ENCODE peak calls at places on chromosomes 4 and X, in six cellular contexts. One of them, this sample, is unnamed.

GRCh38 chr4:8133897-8134542 is 24.6 kb downstream of the ABLIM2 start:
- DNase-seq in HCT116: no peak
- DNase-seq in neural progenitor cell: no peak
- DNase-seq in GM23338: peak
- DNase-seq in hepatocyte: no peak
- DNase-seq in MM.1S: no peak
- DNase-seq in this sample: no peak

GRCh38 chr4:105895324-105895608 is at the start of gene NPNT:
- DNase-seq in neural progenitor cell: peak
- DNase-seq in MM.1S: peak
- DNase-seq in GM23338: peak
- DNase-seq in hepatocyte: peak
- DNase-seq in HCT116: no peak
- DNase-seq in this sample: no peak

GRCh38 chrX:21723097-21723496 is 34.8 kb downstream of the SMPX start:
- DNase-seq in hepatocyte: peak
- DNase-seq in MM.1S: peak
- DNase-seq in HCT116: no peak
- DNase-seq in GM23338: peak
- DNase-seq in neural progenitor cell: peak
- DNase-seq in this sample: peak

GRCh38 chrX:1027133-1027532 is 185.3 kb downstream of the CRLF2 start:
- DNase-seq in MM.1S: peak
- DNase-seq in GM23338: no peak
- DNase-seq in HCT116: no peak
- DNase-seq in hepatocyte: no peak
- DNase-seq in neural progenitor cell: no peak
- DNase-seq in this sample: no peak

GRCh38 chr4:77872723-77873435 is 10.2 kb downstream of the MRPL1 start:
- DNase-seq in hepatocyte: no peak
- DNase-seq in MM.1S: no peak
- DNase-seq in GM23338: no peak
- DNase-seq in HCT116: no peak
- DNase-seq in neural progenitor cell: no peak
- DNase-seq in this sample: no peak

GRCh38 chr4:88172987-88173386 is 14.5 kb upstream of the ABCG2 start:
- DNase-seq in neural progenitor cell: no peak
- DNase-seq in MM.1S: no peak
- DNase-seq in HCT116: no peak
- DNase-seq in hepatocyte: no peak
- DNase-seq in GM23338: no peak
- DNase-seq in this sample: no peak

GRCh38 chr4:109169160-109169559 is 133.3 kb downstream of the COL25A1 start:
- DNase-seq in neural progenitor cell: no peak
- DNase-seq in hepatocyte: no peak
- DNase-seq in HCT116: no peak
- DNase-seq in GM23338: no peak
- DNase-seq in MM.1S: no peak
- DNase-seq in this sample: peak

GRCh38 chr4:183241322-183241640 is 78.8 kb downstream of the CLDN22 start:
- DNase-seq in GM23338: no peak
- DNase-seq in neural progenitor cell: no peak
- DNase-seq in hepatocyte: peak
- DNase-seq in HCT116: peak
- DNase-seq in MM.1S: no peak
- DNase-seq in this sample: peak

GRCh38 chrX:72020788-72021187 is 110.1 kb downstream of the NHSL2 start:
- DNase-seq in GM23338: no peak
- DNase-seq in neural progenitor cell: no peak
- DNase-seq in MM.1S: peak
- DNase-seq in hepatocyte: no peak
- DNase-seq in HCT116: no peak
- DNase-seq in this sample: no peak

GRCh38 chr4:148834804-148835598 is 392.8 kb upstream of the NR3C2 start:
- DNase-seq in GM23338: peak
- DNase-seq in neural progenitor cell: no peak
- DNase-seq in hepatocyte: peak
- DNase-seq in HCT116: no peak
- DNase-seq in MM.1S: peak
- DNase-seq in this sample: peak

GRCh38 chrX:10121787-10122186 is 35.0 kb upstream of the CLCN4 start:
- DNase-seq in MM.1S: peak
- DNase-seq in neural progenitor cell: no peak
- DNase-seq in HCT116: no peak
- DNase-seq in hepatocyte: no peak
- DNase-seq in GM23338: no peak
- DNase-seq in this sample: no peak

GRCh38 chr4:42617030-42617429 is 39.9 kb downstream of the ATP8A1 start:
- DNase-seq in hepatocyte: no peak
- DNase-seq in GM23338: no peak
- DNase-seq in HCT116: no peak
- DNase-seq in neural progenitor cell: no peak
- DNase-seq in MM.1S: no peak
- DNase-seq in this sample: no peak
- H2AFZ ChIP-seq in hepatocyte: no peak
- H2AFZ ChIP-seq in GM23338: no peak
- H2AFZ ChIP-seq in HCT116: no peak
- H2AFZ ChIP-seq in neural progenitor cell: no peak
- H2AFZ ChIP-seq in MM.1S: no peak
- H2AFZ ChIP-seq in this sample: no peak

GRCh38 chr4:1234296-1234695 is 14.6 kb downstream of the CTBP1 start:
- DNase-seq in hepatocyte: peak
- DNase-seq in HCT116: no peak
- DNase-seq in GM23338: peak
- DNase-seq in MM.1S: no peak
- DNase-seq in neural progenitor cell: no peak
- DNase-seq in this sample: peak
- TF ChIP-seq EZH2phosphoT487 in hepatocyte: no peak
- TF ChIP-seq EZH2phosphoT487 in HCT116: no peak
- TF ChIP-seq EZH2phosphoT487 in GM23338: no peak
- TF ChIP-seq EZH2phosphoT487 in MM.1S: no peak
- TF ChIP-seq EZH2phosphoT487 in neural progenitor cell: no peak
- TF ChIP-seq EZH2phosphoT487 in this sample: no peak

GRCh38 chrX:54994668-54995452 is 872 bp upstream of the PFKFB1 start:
- DNase-seq in hepatocyte: peak
- DNase-seq in neural progenitor cell: no peak
- DNase-seq in GM23338: no peak
- DNase-seq in MM.1S: no peak
- DNase-seq in HCT116: no peak
- DNase-seq in this sample: no peak

GRCh38 chrX:54999717-55000598 is at the start of gene APEX2:
- DNase-seq in MM.1S: peak
- DNase-seq in HCT116: peak
- DNase-seq in neural progenitor cell: peak
- DNase-seq in hepatocyte: peak
- DNase-seq in GM23338: peak
- DNase-seq in this sample: peak

GRCh38 chrX:54992911-54993622 is 921 bp downstream of the PFKFB1 start:
- DNase-seq in MM.1S: no peak
- DNase-seq in HCT116: no peak
- DNase-seq in neural progenitor cell: no peak
- DNase-seq in hepatocyte: no peak
- DNase-seq in GM23338: no peak
- DNase-seq in this sample: no peak

GRCh38 chrX:54995621-54996020 is 1.6 kb upstream of the PFKFB1 start:
- DNase-seq in hepatocyte: no peak
- DNase-seq in MM.1S: no peak
- DNase-seq in neural progenitor cell: no peak
- DNase-seq in HCT116: no peak
- DNase-seq in GM23338: no peak
- DNase-seq in this sample: no peak

GRCh38 chrX:54994099-54994498 is at the start of gene PFKFB1:
- DNase-seq in hepatocyte: no peak
- DNase-seq in HCT116: no peak
- DNase-seq in MM.1S: no peak
- DNase-seq in GM23338: no peak
- DNase-seq in neural progenitor cell: no peak
- DNase-seq in this sample: no peak
- H2AFZ ChIP-seq in hepatocyte: no peak
- H2AFZ ChIP-seq in HCT116: no peak
- H2AFZ ChIP-seq in MM.1S: no peak
- H2AFZ ChIP-seq in GM23338: no peak
- H2AFZ ChIP-seq in neural progenitor cell: no peak
- H2AFZ ChIP-seq in this sample: no peak

GRCh38 chr4:6270691-6271121 is 1.1 kb downstream of the WFS1 start:
- DNase-seq in MM.1S: no peak
- DNase-seq in GM23338: no peak
- DNase-seq in neural progenitor cell: no peak
- DNase-seq in hepatocyte: no peak
- DNase-seq in HCT116: no peak
- DNase-seq in this sample: peak
- TF ChIP-seq EZH2phosphoT487 in MM.1S: no peak
- TF ChIP-seq EZH2phosphoT487 in GM23338: no peak
- TF ChIP-seq EZH2phosphoT487 in neural progenitor cell: no peak
- TF ChIP-seq EZH2phosphoT487 in hepatocyte: no peak
- TF ChIP-seq EZH2phosphoT487 in HCT116: no peak
- TF ChIP-seq EZH2phosphoT487 in this sample: no peak

GRCh38 chr4:155734951-155735350 is 23.9 kb upstream of the GUCY1B1 start:
- DNase-seq in neural progenitor cell: no peak
- DNase-seq in HCT116: no peak
- DNase-seq in GM23338: no peak
- DNase-seq in MM.1S: no peak
- DNase-seq in hepatocyte: no peak
- DNase-seq in this sample: no peak

GRCh38 chr4:155734065-155734464 is 24.8 kb upstream of the GUCY1B1 start:
- DNase-seq in hepatocyte: peak
- DNase-seq in neural progenitor cell: no peak
- DNase-seq in MM.1S: no peak
- DNase-seq in HCT116: no peak
- DNase-seq in GM23338: no peak
- DNase-seq in this sample: peak

GRCh38 chr4:155738548-155738947 is 20.3 kb upstream of the GUCY1B1 start:
- DNase-seq in hepatocyte: no peak
- DNase-seq in neural progenitor cell: no peak
- DNase-seq in HCT116: no peak
- DNase-seq in MM.1S: no peak
- DNase-seq in GM23338: no peak
- DNase-seq in this sample: peak

DNA sequence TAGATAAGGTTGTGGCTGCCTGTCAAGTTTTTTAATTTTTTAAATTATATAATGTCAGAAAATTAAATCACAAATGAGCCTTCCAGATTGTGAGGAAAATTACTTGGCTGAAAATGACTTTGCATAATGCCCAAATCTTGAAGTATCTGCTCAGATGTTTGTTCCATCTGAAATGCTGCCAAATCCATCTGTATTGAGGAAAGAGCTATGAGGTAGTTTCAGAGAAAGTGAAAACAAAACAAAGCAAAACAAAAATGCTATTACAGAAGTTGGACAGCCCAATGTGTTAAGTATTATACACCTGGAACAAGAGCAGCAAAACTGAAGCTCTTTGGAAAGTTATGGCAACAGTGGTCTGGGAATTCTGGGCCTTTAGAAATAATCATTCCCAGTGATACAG is 23.3 kb upstream of the GUCY1B1 start:
- DNase-seq in HCT116: no peak
- DNase-seq in GM23338: no peak
- DNase-seq in neural progenitor cell: no peak
- DNase-seq in hepatocyte: no peak
- DNase-seq in MM.1S: no peak
- DNase-seq in this sample: no peak
- H2AFZ ChIP-seq in HCT116: no peak
- H2AFZ ChIP-seq in GM23338: no peak
- H2AFZ ChIP-seq in neural progenitor cell: no peak
- H2AFZ ChIP-seq in hepatocyte: no peak
- H2AFZ ChIP-seq in MM.1S: no peak
- H2AFZ ChIP-seq in this sample: no peak

GRCh38 chr4:15293678-15294077 is 134.2 kb upstream of the C1QTNF7 start:
- DNase-seq in neural progenitor cell: no peak
- DNase-seq in GM23338: no peak
- DNase-seq in MM.1S: peak
- DNase-seq in HCT116: no peak
- DNase-seq in hepatocyte: no peak
- DNase-seq in this sample: no peak

GRCh38 chr4:15294832-15295231 is 133.0 kb upstream of the C1QTNF7 start:
- DNase-seq in MM.1S: no peak
- DNase-seq in GM23338: no peak
- DNase-seq in HCT116: no peak
- DNase-seq in hepatocyte: no peak
- DNase-seq in neural progenitor cell: no peak
- DNase-seq in this sample: no peak

GRCh38 chr4:15297344-15297743 is 130.5 kb upstream of the C1QTNF7 start:
- DNase-seq in GM23338: no peak
- DNase-seq in neural progenitor cell: no peak
- DNase-seq in HCT116: no peak
- DNase-seq in hepatocyte: no peak
- DNase-seq in MM.1S: no peak
- DNase-seq in this sample: no peak

GRCh38 chr4:15294202-15294601 is 133.6 kb upstream of the C1QTNF7 start:
- DNase-seq in MM.1S: no peak
- DNase-seq in neural progenitor cell: no peak
- DNase-seq in HCT116: no peak
- DNase-seq in GM23338: no peak
- DNase-seq in hepatocyte: no peak
- DNase-seq in this sample: no peak

DNA sequence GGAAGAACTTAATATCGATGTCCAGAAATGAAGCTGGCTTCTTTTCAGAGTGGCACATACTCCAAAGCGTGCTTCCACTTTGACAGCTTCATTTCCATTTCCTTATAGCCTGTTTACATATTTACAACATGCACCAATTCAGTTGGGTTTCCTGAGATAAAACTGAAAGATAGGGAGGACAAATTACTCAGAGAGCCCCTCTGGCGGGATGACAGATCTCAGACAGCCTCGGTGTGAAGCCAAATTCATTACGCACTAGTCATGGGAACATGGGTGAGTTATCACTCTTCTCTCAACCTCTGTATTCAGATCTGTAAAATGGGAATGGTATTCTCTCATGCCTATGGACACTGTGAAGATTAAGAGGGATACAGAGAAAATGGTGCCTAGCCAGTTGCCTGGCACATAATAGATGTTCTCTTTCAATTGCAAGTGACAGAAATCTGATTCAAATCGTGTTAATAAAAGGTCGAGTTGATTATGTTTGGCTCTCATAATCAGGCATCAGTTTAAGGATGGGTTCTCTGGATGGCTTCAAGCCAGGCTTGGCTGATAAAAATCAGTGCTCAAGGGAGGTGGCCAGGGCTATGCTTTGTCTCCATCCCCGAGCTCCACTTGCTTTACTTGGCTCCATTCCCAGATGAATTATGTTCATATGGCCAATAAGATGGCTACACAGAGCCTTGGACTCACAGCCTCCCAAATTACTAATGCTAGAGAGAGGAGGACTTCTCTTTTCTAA is 132.2 kb upstream of the C1QTNF7 start:
- DNase-seq in neural progenitor cell: no peak
- DNase-seq in hepatocyte: no peak
- DNase-seq in GM23338: no peak
- DNase-seq in HCT116: no peak
- DNase-seq in MM.1S: no peak
- DNase-seq in this sample: no peak
- TF ChIP-seq EZH2phosphoT487 in neural progenitor cell: no peak
- TF ChIP-seq EZH2phosphoT487 in hepatocyte: no peak
- TF ChIP-seq EZH2phosphoT487 in GM23338: no peak
- TF ChIP-seq EZH2phosphoT487 in HCT116: no peak
- TF ChIP-seq EZH2phosphoT487 in MM.1S: no peak
- TF ChIP-seq EZH2phosphoT487 in this sample: no peak